ENCODE peak calls at places on chromosome 21, in ten cellular contexts. R, N, Q, J, W, K, S, D, F and P are unnamed samples.

GRCh38 chr21:35227774-35228173 is 178.7 kb upstream of the RUNX1 start:
- DNase-seq in R (no peak), N (no peak), Q (peak), J (no peak), W (no peak), K (no peak), S (no peak), D (no peak), F (no peak), P (peak)

GRCh38 chr21:41878831-41879189 is 334 bp downstream of the PRDM15 start:
- DNase-seq in R (peak), N (peak), Q (peak), J (peak), W (peak), K (peak), S (peak), D (no peak), F (peak), P (peak)

GRCh38 chr21:44438531-44439210 is 16.6 kb upstream of the LRRC3 start:
- DNase-seq in R (no peak), N (no peak), Q (peak), J (no peak), W (no peak), K (no peak), S (no peak), D (no peak), F (no peak), P (no peak)

GRCh38 chr21:45002381-45003204 is 62.8 kb downstream of the SLX9 start:
- DNase-seq in R (no peak), N (no peak), Q (no peak), J (no peak), W (no peak), K (no peak), S (no peak), D (no peak), F (no peak), P (no peak)

GRCh38 chr21:42684109-42684916 is 30.9 kb downstream of the PDE9A start:
- DNase-seq in R (no peak), N (no peak), Q (no peak), J (peak), W (no peak), K (no peak), S (peak), D (no peak), F (peak), P (peak)

GRCh38 chr21:34807146-34807880 is 138.5 kb downstream of the CLIC6 start:
- DNase-seq in R (no peak), N (no peak), Q (no peak), J (peak), W (no peak), K (peak), S (peak), D (no peak), F (peak), P (no peak)

GRCh38 chr21:26849428-26850115 is 4.4 kb upstream of the ADAMTS1 start:
- DNase-seq in R (no peak), N (no peak), Q (no peak), J (peak), W (no peak), K (peak), S (no peak), D (no peak), F (no peak), P (no peak)

GRCh38 chr21:37374026-37374425 is 7.5 kb downstream of the DYRK1A start:
- DNase-seq in R (no peak), N (no peak), Q (no peak), J (peak), W (no peak), K (no peak), S (no peak), D (no peak), F (no peak), P (no peak)

GRCh38 chr21:26758083-26758861 is 86.9 kb downstream of the ADAMTS1 start:
- DNase-seq in R (no peak), N (no peak), Q (no peak), J (no peak), W (no peak), K (no peak), S (no peak), D (no peak), F (no peak), P (no peak)

GRCh38 chr21:41966872-41967621 is 13.2 kb upstream of the C2CD2 start:
- DNase-seq in R (no peak), N (no peak), Q (no peak), J (no peak), W (no peak), K (no peak), S (no peak), D (no peak), F (no peak), P (peak)

GRCh38 chr21:44872568-44873355 is 728 bp downstream of the PTTG1IP start:
- DNase-seq in R (no peak), N (no peak), Q (peak), J (peak), W (no peak), K (peak), S (no peak), D (no peak), F (no peak), P (peak)

GRCh38 chr21:44632067-44632466 is 5.1 kb upstream of the KRTAP10-10 start:
- DNase-seq in R (no peak), N (no peak), Q (no peak), J (no peak), W (no peak), K (no peak), S (no peak), D (no peak), F (no peak), P (no peak)

GRCh38 chr21:46079357-46080170 is 18.3 kb upstream of the COL6A2 start:
- DNase-seq in R (peak), N (no peak), Q (no peak), J (peak), W (no peak), K (no peak), S (no peak), D (no peak), F (no peak), P (no peak)

GRCh38 chr21:30579351-30579750 is 10.8 kb downstream of the KRTAP22-2 start:
- DNase-seq in R (no peak), N (no peak), Q (no peak), J (no peak), W (no peak), K (no peak), S (no peak), D (no peak), F (no peak), P (no peak)